ENCODE peak calls at places on chromosomes 2 and 18, in six cellular contexts. K is hepatocyte, Q is lung, W is ovary, R is H9, P is Peyer's patch. C is an unnamed sample. For H3K4me1, the result is how much of the 10 kb centered on the place peaks cover.

GRCh38 chr2:181300600-181301291 is 156.4 kb upstream of the ITGA4 start:
- DNase-seq in K (no peak), Q (no peak), W (no peak), R (no peak), P (peak), C (no peak)

GRCh38 chr18:6607348-6607747 is 122.2 kb upstream of the ARHGAP28 start:
- DNase-seq in K (no peak), Q (no peak), W (no peak), R (no peak), P (no peak), C (no peak)

GRCh38 chr2:197378494-197378972 is 56.3 kb downstream of the SF3B1 start:
- DNase-seq in K (peak), Q (no peak), W (peak), R (peak), P (peak), C (no peak)

GRCh38 chr18:7038330-7038846 is 79.2 kb downstream of the LAMA1 start:
- DNase-seq in K (peak), Q (peak), W (peak), R (peak), P (peak), C (peak)

GRCh38 chr18:79485788-79486355 is 90.1 kb downstream of the NFATC1 start:
- DNase-seq in K (peak), Q (no peak), W (no peak), R (no peak), P (no peak), C (no peak)

GRCh38 chr18:38545071-38545470 is 979.5 kb upstream of the CELF4 start:
- DNase-seq in K (peak), Q (no peak), W (no peak), R (peak), P (no peak), C (peak)

GRCh38 chr2:105274046-105274445 is 32.5 kb downstream of the GPR45 start:
- DNase-seq in K (no peak), Q (no peak), W (no peak), R (no peak), P (no peak), C (no peak)

GRCh38 chr2:69771461-69771860 is 29.5 kb downstream of the ANXA4 start:
- DNase-seq in K (no peak), Q (no peak), W (no peak), R (no peak), P (no peak), C (no peak)

GRCh38 chr18:51028201-51028805 is 1.7 kb upstream of the SMAD4 start:
- DNase-seq in K (no peak), Q (no peak), W (no peak), R (no peak), P (no peak), C (no peak)

GRCh38 chr2:169260846-169261245 is 101.5 kb downstream of the LRP2 start:
- DNase-seq in K (no peak), Q (no peak), W (no peak), R (no peak), P (no peak), C (no peak)

GRCh38 chr2:121689356-121689755 is 40.1 kb upstream of the CLASP1 start:
- DNase-seq in K (peak), Q (no peak), W (no peak), R (no peak), P (no peak), C (no peak)

GRCh38 chr18:58552057-58552461 is 76.8 kb downstream of the ALPK2 start:
- DNase-seq in K (peak), Q (no peak), W (no peak), R (no peak), P (no peak), C (peak)

GRCh38 chr2:38535745-38536506 is 66.8 kb downstream of the HNRNPLL start:
- DNase-seq in K (peak), Q (peak), W (peak), R (peak), P (peak), C (no peak)

GRCh38 chr2:23541453-23542334 is 156.7 kb downstream of the KLHL29 start:
- DNase-seq in K (peak), Q (no peak), W (no peak), R (no peak), P (no peak), C (no peak)

GRCh38 chr2:128318776-128319456 is at the start of gene HS6ST1:
- DNase-seq in K (peak), Q (peak), W (peak), R (peak), P (peak), C (peak)

GRCh38 chr18:26546170-26546874 is 2.0 kb downstream of the KCTD1 start:
- DNase-seq in K (no peak), Q (no peak), W (no peak), R (no peak), P (no peak), C (peak)

GRCh38 chr2:25366629-25367028 is 24.9 kb upstream of the DNMT3A start:
- DNase-seq in K (no peak), Q (no peak), W (no peak), R (no peak), P (no peak), C (no peak)

GRCh38 chr2:71882236-71882946 is 265.3 kb downstream of the CYP26B1 start:
- DNase-seq in K (no peak), Q (no peak), W (no peak), R (no peak), P (peak), C (no peak)

GRCh38 chr18:65435529-65435928 is 315.3 kb upstream of the CDH7 start:
- DNase-seq in K (no peak), Q (no peak), W (no peak), R (no peak), P (no peak), C (no peak)

GRCh38 chr2:132420776-132421175 is 4.2 kb downstream of the GPR39 start:
- DNase-seq in K (no peak), Q (no peak), W (no peak), R (no peak), P (no peak), C (peak)

GRCh38 chr18:10771053-10771709 is 245.4 kb downstream of the NAPG start:
- DNase-seq in K (no peak), Q (no peak), W (no peak), R (no peak), P (no peak), C (peak)

GRCh38 chr2:57908736-57909161 is 137.9 kb upstream of the VRK2 start:
- DNase-seq in K (no peak), Q (no peak), W (no peak), R (no peak), P (no peak), C (no peak)

GRCh38 chr2:201127570-201127969 is 11.6 kb downstream of the CFLAR start:
- DNase-seq in K (no peak), Q (no peak), W (no peak), R (no peak), P (no peak), C (no peak)

GRCh38 chr2:36633470-36634092 is 35.6 kb upstream of the FEZ2 start:
- DNase-seq in K (no peak), Q (no peak), W (no peak), R (no peak), P (no peak), C (peak)

GRCh38 chr2:42214669-42215068 is 45.5 kb downstream of the EML4 start:
- DNase-seq in K (no peak), Q (no peak), W (no peak), R (no peak), P (no peak), C (no peak)

GRCh38 chr2:54088719-54089118 is 26.7 kb upstream of the ACYP2 start:
- DNase-seq in K (no peak), Q (no peak), W (no peak), R (no peak), P (no peak), C (no peak)

GRCh38 chr2:54090521-54091117 is 24.8 kb upstream of the ACYP2 start:
- DNase-seq in K (no peak), Q (no peak), W (no peak), R (no peak), P (no peak), C (peak)

GRCh38 chr2:54086157-54086556 is 29.3 kb upstream of the ACYP2 start:
- DNase-seq in K (no peak), Q (no peak), W (no peak), R (no peak), P (no peak), C (no peak)

GRCh38 chr2:54085069-54085468 is 30.3 kb upstream of the ACYP2 start:
- DNase-seq in K (no peak), Q (no peak), W (no peak), R (no peak), P (no peak), C (no peak)

GRCh38 chr2:54088191-54088634 is 27.2 kb upstream of the ACYP2 start:
- DNase-seq in K (peak), Q (no peak), W (no peak), R (no peak), P (no peak), C (peak)
- H3K27ac ChIP-seq in K (peak), Q (no peak), W (no peak), R (no peak), P (no peak), C (no peak)

GRCh38 chr18:48917579-48918101 is 33.1 kb downstream of the SMAD7 start:
- DNase-seq in K (peak), Q (no peak), W (no peak), R (peak), P (peak), C (no peak)

GRCh38 chr18:48920408-48921038 is 30.2 kb downstream of the SMAD7 start:
- DNase-seq in K (peak), Q (no peak), W (no peak), R (peak), P (peak), C (no peak)

GRCh38 chr18:48918156-48918555 is 32.6 kb downstream of the SMAD7 start:
- DNase-seq in K (no peak), Q (no peak), W (no peak), R (peak), P (peak), C (no peak)

GRCh38 chr18:48918660-48919415 is 31.9 kb downstream of the SMAD7 start:
- DNase-seq in K (peak), Q (no peak), W (no peak), R (peak), P (peak), C (no peak)

DNA sequence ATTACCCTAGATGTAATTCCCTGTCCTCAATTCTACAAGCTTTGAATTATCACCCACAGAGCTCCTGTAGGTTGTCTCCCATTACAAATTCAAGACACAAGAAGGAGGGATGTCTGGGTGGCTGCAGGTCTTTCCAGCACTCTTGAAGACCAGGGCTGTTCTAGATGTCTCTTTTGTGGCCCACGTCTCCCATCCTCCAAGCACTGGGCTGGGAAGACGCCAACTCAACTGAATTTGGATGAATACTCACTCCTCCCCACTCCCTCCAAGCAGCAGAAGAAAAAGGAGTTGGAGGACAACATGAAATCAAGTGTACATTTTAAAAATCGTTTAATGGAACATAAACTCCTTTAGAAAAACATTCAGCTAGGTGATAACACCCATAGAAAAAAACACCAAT is 31.2 kb downstream of the SMAD7 start:
- DNase-seq in K (no peak), Q (no peak), W (no peak), R (peak), P (peak), C (no peak)
- H3K4me1 ChIP-seq in K (under half), Q (under half), W (under half), R (under half), P (under half), C (under half)

GRCh38 chr2:20074901-20075300 is 23.5 kb upstream of the LAPTM4A start:
- DNase-seq in K (no peak), Q (no peak), W (no peak), R (no peak), P (no peak), C (no peak)

GRCh38 chr2:20073462-20073861 is 22.0 kb upstream of the LAPTM4A start:
- DNase-seq in K (no peak), Q (no peak), W (no peak), R (no peak), P (no peak), C (no peak)

GRCh38 chr2:20071397-20072383 is 20.3 kb upstream of the LAPTM4A start:
- DNase-seq in K (peak), Q (no peak), W (peak), R (peak), P (no peak), C (peak)

GRCh38 chr2:20072436-20073158 is 21.2 kb upstream of the LAPTM4A start:
- DNase-seq in K (no peak), Q (no peak), W (no peak), R (no peak), P (no peak), C (no peak)

DNA sequence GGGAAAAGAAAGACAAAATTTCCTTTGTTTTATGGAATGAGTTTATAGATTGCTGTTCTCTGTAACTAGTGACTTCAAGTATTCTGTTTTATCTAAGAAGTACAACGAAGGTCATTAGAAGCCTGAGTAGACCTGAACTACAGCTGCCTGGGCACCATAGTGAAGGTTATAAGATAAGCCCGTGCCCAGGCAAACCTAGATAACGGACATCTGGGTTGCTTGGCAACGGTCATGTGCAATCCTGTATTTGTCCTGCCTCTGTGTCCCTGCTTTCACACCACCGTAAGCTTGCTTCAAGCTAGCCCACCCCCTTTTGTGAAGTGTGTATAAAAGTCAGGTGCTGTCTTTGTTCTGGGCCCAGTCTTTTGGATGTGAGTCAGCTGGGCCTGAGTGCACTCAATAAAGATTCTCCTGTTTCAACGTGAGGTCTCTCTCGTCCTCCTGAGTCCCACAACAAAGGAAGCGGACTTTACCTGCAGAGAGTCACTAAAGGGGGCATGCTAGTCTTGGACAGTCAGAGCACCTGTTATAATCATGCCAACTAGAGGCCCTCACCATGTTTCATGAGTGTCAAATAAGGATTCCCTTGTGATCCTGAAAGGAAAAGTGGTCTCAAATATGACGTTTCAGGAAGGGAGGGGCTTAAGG is 22.7 kb upstream of the LAPTM4A start:
- DNase-seq in K (no peak), Q (no peak), W (no peak), R (no peak), P (no peak), C (no peak)
- TF ChIP-seq CTCF in K (no peak), Q (no peak), W (no peak), R (no peak), P (no peak), C (no peak)

DNA sequence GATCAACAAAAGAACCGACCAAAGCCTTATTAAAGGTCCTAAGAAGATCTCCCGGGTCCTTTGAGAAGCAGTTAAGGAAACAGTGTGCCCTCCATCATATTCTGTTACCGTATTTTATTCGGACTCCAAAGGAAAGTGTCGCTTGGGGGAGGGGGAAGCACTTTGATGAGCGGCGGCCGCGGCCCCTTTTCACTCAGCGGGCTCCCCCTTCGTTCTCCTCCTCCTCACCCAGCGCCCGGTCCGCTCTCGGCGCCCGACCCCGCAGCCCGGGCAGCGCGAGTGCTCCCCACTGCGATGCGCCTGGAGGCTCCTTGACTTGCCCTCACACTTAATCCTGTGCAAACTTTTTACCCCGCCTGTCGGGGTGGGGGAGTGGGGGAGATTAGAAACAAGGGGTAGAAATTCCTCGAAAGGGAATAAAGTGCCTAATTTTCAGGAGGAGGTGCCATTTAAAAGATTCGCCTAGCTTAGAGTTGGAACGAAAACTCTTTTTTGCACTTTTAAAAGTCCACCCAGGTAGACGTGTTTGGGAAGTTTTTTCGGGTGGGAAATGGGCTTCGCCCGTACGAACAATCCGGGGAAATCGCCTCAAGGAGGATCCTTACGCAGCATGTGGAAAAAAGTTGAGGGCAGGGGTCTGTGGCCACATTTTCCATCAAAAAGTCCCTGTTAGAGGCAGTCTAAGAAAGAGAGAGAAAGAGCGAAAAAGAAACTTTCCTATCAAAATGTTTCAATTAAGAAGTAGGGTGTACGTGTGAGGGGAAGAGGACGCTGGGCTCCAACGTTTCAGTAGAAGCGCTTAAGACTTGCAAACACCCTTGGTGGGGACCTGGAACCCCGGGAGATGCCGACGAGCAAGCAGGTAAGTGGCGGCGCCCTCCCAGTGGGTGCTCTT is 1.1 kb upstream of the OTX1 start:
- DNase-seq in K (peak), Q (no peak), W (no peak), R (peak), P (no peak), C (peak)
- H3K27ac ChIP-seq in K (no peak), Q (no peak), W (no peak), R (no peak), P (no peak), C (peak)

GRCh38 chr2:85924522-85924921 is 35.7 kb upstream of the ST3GAL5 start:
- DNase-seq in K (peak), Q (no peak), W (peak), R (no peak), P (peak), C (peak)
- H3K4me1 ChIP-seq in K (under half), Q (under half), W (under half), R (under half), P (under half), C (under half)

DNA sequence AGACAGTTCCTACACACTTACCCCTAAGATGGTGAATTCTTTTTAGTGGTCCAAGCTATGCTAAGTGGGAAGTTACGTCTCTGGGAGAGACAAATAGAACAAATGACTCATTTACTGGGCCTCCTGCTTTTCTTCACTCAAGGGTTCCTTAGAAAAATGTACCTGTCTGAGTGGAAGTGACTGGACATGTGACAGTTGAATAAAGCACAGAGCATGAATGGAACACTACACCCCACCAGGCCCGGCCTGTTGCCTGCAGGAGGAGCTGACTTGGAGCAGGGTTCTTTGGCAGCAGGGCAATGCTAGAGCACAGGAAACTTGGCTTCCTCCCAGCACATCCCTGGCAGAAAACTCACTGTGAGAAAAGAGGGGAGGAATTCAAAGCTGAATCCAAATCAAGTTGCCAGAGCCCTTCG is 451.0 kb upstream of the SETBP1 start:
- DNase-seq in K (peak), Q (peak), W (peak), R (peak), P (peak), C (peak)
- TF ChIP-seq CTCF in K (no peak), Q (no peak), W (no peak), R (no peak), P (no peak), C (no peak)

DNA sequence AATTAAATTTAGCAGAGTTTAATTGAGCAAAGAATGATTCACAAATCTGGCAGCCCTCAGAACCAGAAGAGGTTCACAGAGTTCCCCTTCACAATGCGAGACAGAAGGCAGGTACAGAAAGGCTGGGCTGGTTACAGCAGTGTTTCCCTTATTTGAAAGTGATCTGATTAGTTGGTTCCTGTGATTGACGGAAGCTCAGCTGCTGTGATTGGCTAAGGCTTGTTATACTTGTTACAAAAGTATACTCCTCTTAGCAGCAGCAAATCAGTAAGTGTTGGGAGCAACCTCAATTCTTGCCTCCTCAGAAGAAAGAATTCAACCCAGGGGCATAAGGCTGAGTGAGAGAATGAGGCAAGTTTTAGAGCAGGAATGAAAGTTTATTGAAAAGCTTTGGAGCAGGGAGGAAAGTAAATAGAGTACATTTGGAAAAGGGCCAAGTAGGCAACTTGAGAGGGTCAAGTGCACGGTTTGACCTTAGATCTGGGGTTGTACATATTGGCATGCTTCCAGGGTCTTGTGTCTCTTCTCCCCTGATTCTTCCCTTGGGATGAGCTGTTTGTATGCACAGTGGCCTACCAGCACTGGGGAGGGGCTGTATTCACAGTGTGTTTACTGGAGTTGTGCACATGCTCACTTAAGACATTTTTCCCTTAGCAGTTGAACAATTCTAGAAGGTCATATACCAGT is 431.8 kb upstream of the RAB12 start:
- DNase-seq in K (peak), Q (peak), W (no peak), R (peak), P (no peak), C (no peak)
- H3K27ac ChIP-seq in K (no peak), Q (peak), W (no peak), R (no peak), P (no peak), C (no peak)

DNA sequence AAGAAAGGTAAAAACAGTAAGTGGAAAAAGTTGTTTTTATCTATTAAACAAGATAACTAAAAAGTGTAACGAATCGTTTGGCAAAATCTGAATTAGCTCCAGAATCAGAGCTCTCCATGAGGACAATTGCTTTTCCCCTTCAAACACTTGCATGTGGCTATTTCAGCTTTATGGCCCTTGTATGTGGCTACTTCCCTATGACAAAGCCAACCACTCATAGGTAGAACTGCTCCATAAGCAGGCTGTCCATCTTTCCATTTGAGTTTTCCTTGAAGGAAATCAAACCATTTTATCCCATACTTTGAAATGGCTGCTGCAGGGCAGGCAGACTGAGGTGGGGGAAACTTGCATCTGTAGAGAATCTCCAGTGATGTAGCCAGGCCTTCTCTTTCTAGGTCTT is 445.5 kb upstream of the ID2 start:
- DNase-seq in K (no peak), Q (no peak), W (no peak), R (no peak), P (no peak), C (no peak)
- H3K4me1 ChIP-seq in K (under half), Q (under half), W (under half), R (under half), P (under half), C (under half)

C was measured in foreskin keratinocyte.